ENCODE peak calls at places on chromosome 14, in seven cellular contexts. Q is HCT116, M is cardiac muscle cell, L is neuronal stem cell, C is small intestine, B is ovary, R is pancreas. A is an unnamed sample. For H3K27me3 and H3K4me1, the result is how much of the 10 kb centered on the place peaks cover.

GRCh38 chr14:74476607-74477006 is 16.5 kb downstream of the NPC2 start:
- DNase-seq in B (no peak), Q (no peak), C (no peak), M (no peak), L (peak), R (no peak), A (no peak)

GRCh38 chr14:90061849-90062794 is at the start of gene KCNK13:
- DNase-seq in M (peak), L (peak), B (no peak), Q (no peak), C (peak), R (peak), A (no peak)

GRCh38 chr14:88264116-88264515 is 59.0 kb downstream of the KCNK10 start:
- DNase-seq in Q (no peak), L (no peak), M (no peak), B (no peak), C (no peak), R (no peak), A (no peak)

GRCh38 chr14:41167040-41167439 is 439.6 kb upstream of the LRFN5 start:
- DNase-seq in B (no peak), L (no peak), Q (no peak), M (no peak), R (no peak), C (no peak), A (no peak)

GRCh38 chr14:69226736-69227135 is 33.2 kb upstream of the GALNT16 start:
- DNase-seq in B (no peak), R (no peak), M (no peak), C (no peak), L (no peak), Q (no peak), A (no peak)

GRCh38 chr14:53355581-53356112 is 202.5 kb upstream of the DDHD1 start:
- DNase-seq in Q (peak), M (peak), C (no peak), R (no peak), B (peak), L (peak), A (no peak)

GRCh38 chr14:91837076-91837475 is 30.3 kb downstream of the TC2N start:
- DNase-seq in L (no peak), B (no peak), C (no peak), R (peak), Q (no peak), M (no peak), A (no peak)

GRCh38 chr14:40164083-40164482 is 731.9 kb upstream of the FBXO33 start:
- DNase-seq in B (no peak), L (no peak), R (no peak), M (no peak), C (no peak), Q (no peak), A (no peak)

GRCh38 chr14:102554835-102555819 is 37.3 kb upstream of the RCOR1 start:
- DNase-seq in M (peak), B (no peak), R (peak), Q (no peak), C (peak), L (peak), A (no peak)

GRCh38 chr14:61342486-61342885 is 21.1 kb downstream of the PRKCH start:
- DNase-seq in Q (no peak), R (no peak), M (no peak), C (peak), B (no peak), L (no peak), A (peak)

GRCh38 chr14:82094819-82095218 is 561.2 kb upstream of the SEL1L start:
- DNase-seq in Q (no peak), C (no peak), L (no peak), R (no peak), B (no peak), M (no peak), A (no peak)

GRCh38 chr14:34355584-34356266 is 106.3 kb downstream of the SPTSSA start:
- DNase-seq in B (no peak), M (no peak), C (no peak), L (no peak), R (no peak), Q (no peak), A (no peak)

GRCh38 chr14:64778114-64778754 is 74.0 kb downstream of the PLEKHG3 start:
- DNase-seq in R (no peak), M (no peak), B (peak), L (no peak), C (no peak), Q (no peak), A (no peak)

GRCh38 chr14:68793734-68794129 is 865 bp upstream of the ZFP36L1 start:
- DNase-seq in R (no peak), M (no peak), Q (no peak), B (no peak), L (no peak), C (no peak), A (peak)

GRCh38 chr14:58353516-58354299 is 42.0 kb upstream of the TOMM20L start:
- DNase-seq in M (no peak), C (peak), R (no peak), B (no peak), Q (no peak), L (no peak), A (no peak)

GRCh38 chr14:57749267-57749666 is 116.6 kb downstream of the SLC35F4 start:
- DNase-seq in C (no peak), Q (no peak), B (no peak), M (no peak), L (no peak), R (no peak), A (no peak)

GRCh38 chr14:84927096-84927910 is 602.6 kb upstream of the FLRT2 start:
- DNase-seq in M (no peak), Q (no peak), C (no peak), B (no peak), L (no peak), R (no peak), A (no peak)

GRCh38 chr14:104698688-104699425 is 9.4 kb downstream of the INF2 start:
- DNase-seq in R (no peak), L (no peak), Q (no peak), B (peak), M (no peak), C (no peak), A (peak)

GRCh38 chr14:104700747-104701215 is 11.4 kb downstream of the INF2 start:
- DNase-seq in Q (no peak), B (no peak), M (no peak), R (no peak), L (no peak), C (no peak), A (no peak)

GRCh38 chr14:104700224-104700623 is 10.8 kb downstream of the INF2 start:
- DNase-seq in C (no peak), M (peak), B (no peak), Q (no peak), R (no peak), L (no peak), A (no peak)

GRCh38 chr14:104697892-104698583 is 8.6 kb downstream of the INF2 start:
- DNase-seq in R (no peak), B (no peak), M (peak), L (no peak), C (no peak), Q (no peak), A (no peak)

GRCh38 chr14:104699426-104699748 is 10.0 kb downstream of the INF2 start:
- DNase-seq in C (no peak), M (no peak), R (no peak), Q (no peak), L (no peak), B (no peak), A (no peak)
- H3K4me3 ChIP-seq in C (no peak), M (no peak), R (no peak), Q (no peak), L (no peak), B (no peak), A (no peak)

DNA sequence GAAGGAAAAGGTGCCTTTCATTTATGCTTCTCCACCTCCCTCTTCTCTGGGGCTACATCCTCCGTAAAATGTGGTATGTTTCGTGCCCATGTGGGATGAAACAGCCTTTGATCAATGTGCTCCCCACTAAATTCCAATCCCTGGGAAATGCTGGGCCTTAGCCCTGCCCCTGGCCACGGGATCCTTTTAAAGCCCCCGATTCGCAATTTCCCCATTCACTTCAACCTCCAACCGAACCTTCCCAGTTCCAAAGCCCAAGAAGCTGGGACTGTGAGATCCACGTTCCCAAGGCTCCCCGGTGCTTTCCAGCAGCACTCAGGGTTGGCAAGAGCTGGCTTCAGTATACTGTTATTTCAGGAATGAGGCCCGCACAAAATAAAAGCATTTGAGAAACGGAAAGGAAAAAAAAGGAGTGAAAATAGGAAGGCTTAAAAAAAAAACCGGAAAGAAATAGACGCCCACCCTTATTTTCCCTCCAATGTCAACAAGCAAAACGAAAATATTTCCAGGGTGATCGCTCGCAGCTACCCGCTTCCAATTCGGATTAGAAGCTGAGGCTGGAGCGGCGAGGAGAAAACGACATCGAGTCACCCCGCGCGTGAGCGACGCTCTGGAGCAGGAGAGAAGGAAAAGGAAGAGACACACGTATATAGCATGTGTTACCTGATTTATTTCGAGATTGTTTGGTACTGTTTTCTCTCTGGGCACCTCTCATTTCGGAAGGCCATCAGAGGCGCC is 1.2 kb upstream of the FOXG1 start:
- DNase-seq in R (no peak), M (no peak), L (no peak), C (no peak), B (no peak), Q (no peak), A (no peak)
- H3K27me3 ChIP-seq in R (under half), M (half or more), L (under half), C (under half), B (under half), Q (under half), A (under half)

DNA sequence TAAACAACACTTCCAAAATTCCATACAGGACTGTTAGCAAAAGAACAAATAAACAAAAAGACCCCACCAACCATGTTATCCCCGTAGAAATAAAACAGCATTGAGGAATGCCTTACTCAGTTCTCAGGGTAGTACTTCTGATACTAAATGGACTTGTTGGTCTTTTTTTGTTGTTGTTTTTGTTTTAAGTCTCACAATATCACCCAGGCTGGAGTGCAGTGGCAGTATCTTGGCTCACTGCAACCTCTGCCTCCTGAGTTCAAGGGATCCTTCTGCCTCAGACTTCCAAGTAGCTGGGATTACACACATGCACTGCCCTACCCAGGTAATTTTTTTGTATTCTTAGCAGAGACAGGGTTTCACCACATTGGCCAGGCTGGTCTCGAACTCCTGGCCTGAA is 17.1 kb downstream of the HNRNPC start:
- DNase-seq in M (no peak), R (no peak), B (no peak), C (no peak), L (no peak), Q (no peak), A (no peak)
- H3K4me1 ChIP-seq in M (under half), R (under half), B (under half), C (under half), L (under half), Q (under half), A (under half)

GRCh38 chr14:22822619-22823551 is 6.8 kb upstream of the MRPL52 start:
- DNase-seq in Q (peak), L (peak), R (peak), C (peak), M (peak), B (peak), A (peak)

GRCh38 chr14:22822017-22822618 is 6.9 kb upstream of the SLC7A7 start:
- DNase-seq in Q (no peak), C (peak), R (peak), L (no peak), B (no peak), M (no peak), A (no peak)

GRCh38 chr14:22820731-22821130 is 5.5 kb upstream of the SLC7A7 start:
- DNase-seq in C (no peak), M (no peak), R (no peak), Q (no peak), B (no peak), L (no peak), A (no peak)

GRCh38 chr14:22821193-22822016 is 6.2 kb upstream of the SLC7A7 start:
- DNase-seq in C (peak), M (peak), Q (no peak), B (no peak), L (no peak), R (peak), A (no peak)

GRCh38 chr14:22819191-22819988 is 4.2 kb upstream of the SLC7A7 start:
- DNase-seq in C (peak), R (peak), Q (no peak), B (no peak), M (no peak), L (no peak), A (no peak)
- H3K4me3 ChIP-seq in C (no peak), R (peak), Q (no peak), B (no peak), M (no peak), L (no peak), A (no peak)

GRCh38 chr14:51201890-51202289 is 38.2 kb upstream of the TMX1 start:
- DNase-seq in M (no peak), Q (no peak), R (no peak), L (no peak), C (no peak), B (no peak), A (no peak)
- H3K27me3 ChIP-seq in M (under half), Q (under half), R (under half), L (under half), C (under half), B (under half), A (under half)

GRCh38 chr14:95235351-95235750 is 78.0 kb upstream of the DICER1 start:
- DNase-seq in M (no peak), R (no peak), Q (no peak), B (no peak), C (no peak), L (no peak), A (no peak)
- H3K4me1 ChIP-seq in M (under half), R (under half), Q (under half), B (under half), C (under half), L (under half), A (under half)